ENCODE peak calls at places on chromosomes 11 and 22, in eight cellular contexts. H is astrocyte of the spinal cord, B is AG09309, K is breast epithelium, J is brain microvascular endothelial cell, E is ovary, Q is colonic mucosa, T is tibial nerve. M is an unnamed sample.
A peak's percentile ranks its signal among the peaks of the same experiment; 100 is the strongest.

GRCh38 chr11:14617241-14618027 is 26.2 kb upstream of the PDE3B start:
- DNase-seq in H (no peak), B (no peak), K (no peak), J (no peak), E (no peak), Q (no peak), T (no peak), M (no peak)

GRCh38 chr22:31093956-31094622 is 13.0 kb downstream of the SMTN start:
- DNase-seq in H (no peak), B (no peak), K (no peak), J (no peak), E (no peak), Q (no peak), T (no peak), M (no peak)

GRCh38 chr11:15434529-15434928 is 319.8 kb downstream of the INSC start:
- DNase-seq in H (no peak), B (no peak), K (no peak), J (no peak), E (no peak), Q (no peak), T (no peak), M (no peak)

GRCh38 chr22:27476729-27477128 is 324.8 kb downstream of the MN1 start:
- DNase-seq in H (peak; percentile 76), B (no peak), K (peak; percentile 64), J (peak; percentile 73), E (no peak), Q (no peak), T (no peak), M (no peak)

GRCh38 chr11:121536116-121536515 is 83.3 kb upstream of the SORL1-AS1 start:
- DNase-seq in H (no peak), B (no peak), K (no peak), J (no peak), E (no peak), Q (no peak), T (no peak), M (no peak)

GRCh38 chr11:65111537-65112225 is at the start of gene TM7SF2:
- DNase-seq in H (peak; percentile 93), B (peak; percentile 35), K (peak; percentile 97), J (peak; percentile 82), E (peak; percentile 97), Q (peak; percentile 98), T (peak; percentile 92), M (peak; percentile 95)

GRCh38 chr11:405323-405975 is 9.3 kb downstream of the SIGIRR start:
- DNase-seq in H (no peak), B (no peak), K (no peak), J (no peak), E (no peak), Q (peak; percentile 44), T (no peak), M (peak; percentile 34)

GRCh38 chr11:120043323-120043945 is 94.5 kb downstream of the TRIM29 start:
- DNase-seq in H (no peak), B (no peak), K (no peak), J (no peak), E (no peak), Q (peak; percentile 2), T (no peak), M (no peak)

GRCh38 chr11:13090228-13090708 is 81.2 kb downstream of the RASSF10 start:
- DNase-seq in H (no peak), B (no peak), K (no peak), J (no peak), E (no peak), Q (no peak), T (no peak), M (no peak)

GRCh38 chr11:118618115-118618990 is 10.9 kb downstream of the PHLDB1 start:
- DNase-seq in H (peak; percentile 81), B (no peak), K (peak; percentile 64), J (peak; percentile 88), E (peak; percentile 79), Q (peak; percentile 55), T (peak; percentile 62), M (peak; percentile 64)

GRCh38 chr11:112889446-112889845 is 71.8 kb upstream of the NCAM1 start:
- DNase-seq in H (no peak), B (no peak), K (no peak), J (no peak), E (no peak), Q (no peak), T (no peak), M (no peak)

GRCh38 chr11:27291302-27291889 is 71.6 kb downstream of the CCDC34 start:
- DNase-seq in H (no peak), B (no peak), K (no peak), J (no peak), E (no peak), Q (peak; percentile 76), T (no peak), M (no peak)

GRCh38 chr11:128497057-128497957 is 90.1 kb downstream of the ETS1 start:
- DNase-seq in H (peak; percentile 99), B (peak; percentile 96), K (no peak), J (peak; percentile 96), E (peak; percentile 66), Q (no peak), T (peak; percentile 45), M (no peak)

GRCh38 chr11:76837696-76838421 is 22.9 kb upstream of the ACER3 start:
- DNase-seq in H (no peak), B (no peak), K (no peak), J (no peak), E (no peak), Q (peak; percentile 25), T (no peak), M (no peak)

GRCh38 chr22:48079505-48080295 is 1317.2 kb downstream of the TBC1D22A start:
- DNase-seq in H (no peak), B (no peak), K (no peak), J (no peak), E (no peak), Q (no peak), T (no peak), M (no peak)

GRCh38 chr11:120117991-120118390 is 19.9 kb downstream of the TRIM29 start:
- DNase-seq in H (no peak), B (no peak), K (no peak), J (no peak), E (no peak), Q (no peak), T (no peak), M (no peak)

GRCh38 chr11:12276356-12276755 is 101.0 kb upstream of the PARVA start:
- DNase-seq in H (no peak), B (no peak), K (no peak), J (no peak), E (no peak), Q (no peak), T (no peak), M (no peak)

GRCh38 chr11:127073621-127074020 is 73.1 kb upstream of the KIRREL3 start:
- DNase-seq in H (no peak), B (no peak), K (no peak), J (no peak), E (no peak), Q (no peak), T (no peak), M (no peak)

GRCh38 chr11:69601346-69601975 is 39.5 kb upstream of the CCND1 start:
- DNase-seq in H (no peak), B (no peak), K (no peak), J (no peak), E (no peak), Q (peak; percentile 19), T (no peak), M (no peak)

GRCh38 chr11:61567286-61568061 is 13.4 kb downstream of the SYT7 start:
- DNase-seq in H (peak; percentile 58), B (peak; percentile 20), K (peak; percentile 88), J (peak; percentile 59), E (peak; percentile 76), Q (peak; percentile 86), T (peak; percentile 84), M (peak; percentile 77)
- TF ChIP-seq CTCF in H (peak; percentile 38), B (peak; percentile 15), K (peak; percentile 59), J (peak; percentile 52), E (peak; percentile 12), Q (peak; percentile 71), T (no peak), M (peak; percentile 23)

DNA sequence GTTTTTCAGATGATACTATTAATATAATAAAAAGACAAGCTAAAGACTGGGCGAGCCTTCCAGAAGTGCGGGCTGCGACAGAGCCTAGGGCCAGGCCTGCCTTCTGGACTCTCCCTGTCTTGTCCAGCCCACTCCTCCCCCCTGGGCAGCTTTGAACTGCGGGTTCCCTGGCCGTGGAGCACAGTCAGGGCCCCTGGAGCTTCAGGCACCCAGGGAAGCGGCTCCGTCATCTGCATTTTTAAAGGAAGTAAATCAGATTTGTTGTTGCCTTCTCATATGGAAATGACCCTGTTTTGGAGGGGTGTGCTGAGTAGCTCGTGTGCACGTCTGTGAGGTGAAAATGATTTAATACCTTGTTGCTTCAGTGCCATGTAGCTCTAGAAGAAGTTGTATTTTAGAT is 265.3 kb downstream of the TBC1D22A start:
- DNase-seq in H (no peak), B (no peak), K (peak; percentile 14), J (no peak), E (no peak), Q (no peak), T (no peak), M (peak; percentile 20)
- H3K4me3 ChIP-seq in H (no peak overlapping the region), B (no peak overlapping the region), K (no peak overlapping the region), J (no peak overlapping the region), E (no peak overlapping the region), Q (no peak overlapping the region), T (no peak overlapping the region), M (no peak overlapping the region)

GRCh38 chr11:104163100-104164027 is 583 bp downstream of the PDGFD start:
- DNase-seq in H (peak; percentile 23), B (no peak), K (peak; percentile 50), J (no peak), E (peak; percentile 52), Q (peak; percentile 25), T (no peak), M (peak; percentile 31)
- TF ChIP-seq CTCF in H (peak; percentile 12), B (no peak), K (no peak), J (peak; percentile 30), E (no peak), Q (no peak), T (no peak), M (no peak)

GRCh38 chr22:32310777-32311176 is 46.9 kb upstream of the RFPL3 start:
- DNase-seq in H (no peak), B (no peak), K (no peak), J (no peak), E (no peak), Q (no peak), T (no peak), M (no peak)

GRCh38 chr22:32312748-32313147 is 44.9 kb upstream of the RFPL3 start:
- DNase-seq in H (no peak), B (no peak), K (no peak), J (no peak), E (no peak), Q (no peak), T (no peak), M (no peak)

GRCh38 chr22:32309585-32310251 is 47.9 kb upstream of the RFPL3 start:
- DNase-seq in H (no peak), B (no peak), K (no peak), J (no peak), E (no peak), Q (no peak), T (no peak), M (no peak)

GRCh38 chr22:32311551-32312071 is 46.1 kb upstream of the RFPL3 start:
- DNase-seq in H (no peak), B (no peak), K (no peak), J (no peak), E (no peak), Q (no peak), T (no peak), M (peak; percentile 40)

DNA sequence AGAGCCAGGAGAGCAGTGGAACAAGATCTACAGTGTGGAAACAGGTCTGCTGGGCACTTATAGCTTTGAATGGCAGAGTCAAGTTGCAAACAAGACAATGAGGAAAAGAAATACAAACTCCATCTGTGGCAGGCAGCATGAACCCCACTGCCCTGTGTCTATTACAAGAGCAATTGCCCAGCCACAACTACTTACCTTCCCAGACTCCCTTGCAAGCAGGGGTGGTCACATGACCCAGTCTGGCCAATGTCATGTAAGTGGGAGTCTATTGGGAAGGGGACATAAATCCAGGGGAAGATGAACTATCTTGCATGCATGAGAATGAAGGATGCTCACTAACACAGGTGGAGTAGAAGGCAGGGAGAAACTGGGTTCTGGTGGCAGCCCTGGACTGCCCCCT is 44.1 kb upstream of the RFPL3 start:
- DNase-seq in H (no peak), B (no peak), K (no peak), J (no peak), E (no peak), Q (no peak), T (no peak), M (no peak)
- H3K4me3 ChIP-seq in H (no peak overlapping the region), B (no peak overlapping the region), K (no peak overlapping the region), J (no peak overlapping the region), E (no peak overlapping the region), Q (no peak overlapping the region), T (no peak overlapping the region), M (no peak overlapping the region)

M was measured in left lung.